ENCODE peak calls at places on chromosomes 13 and 19, in four cellular contexts. B is fibroblast of mammary gland, G is HS-27A, Y is activated gamma-delta T cell. J is an unnamed sample.

GRCh38 chr19:15108145-15108844 is 1.1 kb downstream of the SYDE1 start:
- DNase-seq in B (no peak), G (no peak), Y (no peak), J (no peak)

GRCh38 chr13:23380534-23380933 is 53.0 kb downstream of the SACS start:
- DNase-seq in G (no peak), Y (no peak), B (peak; percentile 82), J (peak; percentile 14)

GRCh38 chr13:39567569-39567968 is 35.4 kb downstream of the LHFPL6 start:
- DNase-seq in B (no peak), Y (no peak), G (no peak), J (peak; percentile 18)

GRCh38 chr19:19943848-19944582 is 43.3 kb downstream of the ZNF93 start:
- DNase-seq in G (no peak), Y (no peak), B (no peak), J (no peak)

GRCh38 chr19:53308339-53308811 is 25.2 kb upstream of the ZNF845 start:
- DNase-seq in Y (no peak), B (peak; percentile 2), G (no peak), J (peak; percentile 60)

GRCh38 chr19:45138303-45138751 is 22.5 kb downstream of the NKPD1 start:
- DNase-seq in Y (no peak), B (no peak), G (no peak), J (peak; percentile 50)

GRCh38 chr19:56423985-56424353 is 19.8 kb downstream of the ZNF583 start:
- DNase-seq in B (peak; percentile 5), G (no peak), Y (no peak), J (no peak)

GRCh38 chr13:76038920-76039716 is 403.0 kb downstream of the LMO7 start:
- DNase-seq in Y (no peak), G (no peak), B (no peak), J (peak; percentile 20)

GRCh38 chr19:4453232-4454179 is 4.1 kb downstream of the UBXN6 start:
- DNase-seq in B (no peak), G (no peak), Y (no peak), J (no peak)

GRCh38 chr19:39307233-39307821 is 11.1 kb downstream of the IFNL1 start:
- DNase-seq in B (no peak), Y (no peak), G (no peak), J (peak; percentile 88)

GRCh38 chr13:28455580-28456194 is 39.2 kb downstream of the FLT1 start:
- DNase-seq in B (no peak), G (no peak), Y (no peak), J (no peak)

GRCh38 chr19:8259142-8259921 is 48.8 kb downstream of the CD320 start:
- DNase-seq in G (no peak), B (no peak), Y (no peak), J (no peak)

GRCh38 chr19:3368848-3369336 is 2.5 kb downstream of the NFIC start:
- DNase-seq in B (peak; percentile 52), G (no peak), Y (no peak), J (no peak)

GRCh38 chr13:114120486-114121430 is 11.7 kb downstream of the RASA3 start:
- DNase-seq in Y (no peak), B (no peak), G (no peak), J (peak; percentile 35)

GRCh38 chr19:6393982-6394412 is 1.0 kb upstream of the GTF2F1 start:
- DNase-seq in Y (no peak), B (no peak), G (no peak), J (no peak)

GRCh38 chr19:45097776-45098520 is 5.0 kb downstream of the PPP1R37 start:
- DNase-seq in G (peak; percentile 73), Y (no peak), B (peak; percentile 98), J (peak; percentile 67)

GRCh38 chr13:74335370-74335769 is 201.2 kb upstream of the KLF12 start:
- DNase-seq in G (no peak), B (no peak), Y (no peak), J (no peak)

GRCh38 chr19:17581211-17581874 is 25.9 kb downstream of the COLGALT1 start:
- DNase-seq in B (no peak), Y (no peak), G (no peak), J (no peak)

GRCh38 chr13:63497601-63498000 is 2082.0 kb upstream of the PCDH20 start:
- DNase-seq in B (peak; percentile 33), Y (no peak), G (no peak), J (no peak)

GRCh38 chr13:97141564-97142005 is 80.5 kb upstream of the MBNL2 start:
- DNase-seq in B (peak; percentile 90), Y (no peak), G (peak; percentile 36), J (peak; percentile 95)

GRCh38 chr13:24159921-24160324 is 597 bp upstream of the SPATA13 start:
- DNase-seq in B (no peak), Y (no peak), G (no peak), J (peak; percentile 43)

GRCh38 chr13:29457299-29457698 is 138.2 kb downstream of the SLC7A1 start:
- DNase-seq in B (peak; percentile 88), Y (no peak), G (no peak), J (no peak)

GRCh38 chr19:16370671-16371391 is 46.2 kb downstream of the KLF2 start:
- DNase-seq in G (no peak), Y (no peak), B (no peak), J (no peak)

GRCh38 chr19:53192771-53193533 is at the start of gene ZNF665:
- DNase-seq in B (peak; percentile 85), G (no peak), Y (peak; percentile 26), J (peak; percentile 96)

GRCh38 chr19:48495391-48495790 is 16.2 kb downstream of the LMTK3 start:
- DNase-seq in Y (no peak), G (no peak), B (no peak), J (no peak)

GRCh38 chr13:60397693-60398437 is 845 bp downstream of the TDRD3 start:
- DNase-seq in G (peak; percentile 29), Y (no peak), B (peak; percentile 63), J (peak; percentile 90)

GRCh38 chr19:38073806-38074685 is 150.0 kb downstream of the DPF1 start:
- DNase-seq in B (no peak), Y (no peak), G (no peak), J (peak; percentile 94)

GRCh38 chr13:24692541-24692940 is 12.3 kb downstream of the ATP12A start:
- DNase-seq in Y (no peak), G (no peak), B (peak; percentile 63), J (no peak)

GRCh38 chr13:20475927-20476691 is 49.5 kb downstream of the CRYL1 start:
- DNase-seq in Y (peak; percentile 45), B (no peak), G (no peak), J (no peak)

GRCh38 chr13:35891973-35892441 is 239.2 kb downstream of the DCLK1 start:
- DNase-seq in B (peak; percentile 74), Y (no peak), G (peak; percentile 2), J (no peak)